ENCODE peak calls at places on chromosomes 3 and 15, in five cellular contexts. L is A549, T is K562, S is endothelial cell of umbilical vein, E is HepG2. H is an unnamed sample.

GRCh38 chr3:149809694-149810093 is 3.3 kb upstream of the RNF13 start:
- DNase-seq in E (no peak), L (no peak), S (no peak), T (no peak), H (no peak)

GRCh38 chr3:10299679-10300078 is 6.9 kb upstream of the GHRL start:
- DNase-seq in E (no peak), L (no peak), T (no peak), S (no peak), H (no peak)

GRCh38 chr15:68606332-68606731 is 27.5 kb downstream of the CORO2B start:
- DNase-seq in S (no peak), E (no peak), L (no peak), T (no peak), H (no peak)

GRCh38 chr15:76168237-76168984 is 108.6 kb downstream of the TMEM266 start:
- DNase-seq in E (no peak), S (no peak), T (peak), L (no peak), H (no peak)

GRCh38 chr3:48716508-48716981 is 476 bp downstream of the IP6K2 start:
- DNase-seq in T (peak), E (no peak), S (peak), L (no peak), H (peak)

GRCh38 chr3:148820885-148821284 is 6.7 kb upstream of the CPB1 start:
- DNase-seq in E (no peak), S (no peak), L (no peak), T (no peak), H (no peak)

GRCh38 chr15:59268980-59269472 is 62.4 kb downstream of the LDHAL6B start:
- DNase-seq in T (no peak), S (no peak), E (no peak), L (no peak), H (no peak)

GRCh38 chr3:15797600-15798303 is at the start of gene ANKRD28:
- DNase-seq in S (peak), L (peak), T (peak), E (peak), H (peak)

GRCh38 chr15:69080203-69080957 is 65.9 kb downstream of the NOX5 start:
- DNase-seq in L (no peak), T (no peak), E (no peak), S (peak), H (no peak)

DNA sequence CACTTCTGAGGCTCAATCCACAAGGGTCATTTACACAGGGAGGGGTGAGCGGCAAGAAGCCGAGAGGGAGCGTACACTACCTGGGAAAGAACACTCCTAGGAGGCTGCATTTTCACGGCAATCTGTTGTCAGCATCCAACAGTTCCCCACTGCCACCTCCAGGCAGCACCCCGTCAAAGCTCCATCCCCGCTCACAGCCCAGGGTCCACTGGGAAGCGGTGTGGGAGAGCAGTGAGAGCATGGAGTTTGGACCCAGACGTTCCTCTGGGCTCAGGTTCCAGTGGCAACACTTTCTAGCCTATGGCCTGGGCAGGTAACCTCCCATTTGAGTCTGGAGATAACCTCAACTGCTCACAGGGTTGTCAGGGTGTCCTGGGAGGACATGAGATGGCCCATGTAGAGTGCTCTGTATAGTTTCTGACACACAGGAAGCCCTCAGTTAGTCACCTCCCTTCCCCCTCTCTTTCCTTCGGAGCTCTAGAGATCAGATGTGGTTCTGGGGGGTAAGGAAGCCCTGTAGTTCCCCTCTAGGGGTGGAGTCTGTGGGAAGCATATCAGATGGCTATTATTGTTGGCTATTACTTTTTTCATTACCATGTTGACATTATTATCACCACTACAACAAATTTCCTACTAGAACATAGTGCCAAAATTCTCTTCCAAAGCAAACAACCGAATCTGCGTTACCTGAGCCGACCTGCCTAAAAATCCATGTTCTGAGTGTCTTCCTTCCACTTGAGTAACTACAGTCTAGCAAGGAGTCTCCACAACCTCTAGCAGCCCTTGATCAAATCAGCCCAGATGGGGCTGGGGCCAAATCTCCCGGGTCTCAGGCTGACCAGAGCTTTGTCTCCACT is 29.1 kb downstream of the RUVBL1 start:
- DNase-seq in T (no peak), L (no peak), S (peak), E (peak), H (no peak)
- TF ChIP-seq CTCF in T (no peak), L (no peak), S (no peak), E (peak), H (no peak)

DNA sequence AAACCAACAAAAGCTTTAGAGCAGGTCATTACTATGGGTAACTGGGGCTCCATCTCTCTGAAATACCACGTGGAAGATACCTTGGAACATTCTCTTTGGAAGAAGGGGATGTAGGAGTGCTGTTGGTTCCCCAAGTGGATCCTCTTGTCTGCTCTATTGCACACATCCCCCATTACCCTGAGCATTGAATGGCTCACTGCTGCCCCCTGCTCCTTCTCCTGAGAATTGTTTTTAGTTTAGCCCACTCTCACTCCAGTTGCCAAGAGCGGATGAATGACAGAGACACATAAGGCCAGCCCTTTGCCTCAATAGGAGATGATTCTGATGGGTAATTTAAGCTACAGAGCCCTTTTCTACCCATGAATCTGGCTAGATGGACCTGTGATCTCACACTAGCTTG is 135.6 kb upstream of the SUCLG2 start:
- DNase-seq in E (peak), S (peak), L (peak), T (peak), H (peak)
- TF ChIP-seq MYC in E (no peak), S (no peak), L (no peak), T (no peak), H (no peak)

GRCh38 chr15:70892002-70892911 is at the start of the genes LRRC49 and THAP10:
- DNase-seq in E (peak), T (peak), L (peak), S (peak), H (peak)

DNA sequence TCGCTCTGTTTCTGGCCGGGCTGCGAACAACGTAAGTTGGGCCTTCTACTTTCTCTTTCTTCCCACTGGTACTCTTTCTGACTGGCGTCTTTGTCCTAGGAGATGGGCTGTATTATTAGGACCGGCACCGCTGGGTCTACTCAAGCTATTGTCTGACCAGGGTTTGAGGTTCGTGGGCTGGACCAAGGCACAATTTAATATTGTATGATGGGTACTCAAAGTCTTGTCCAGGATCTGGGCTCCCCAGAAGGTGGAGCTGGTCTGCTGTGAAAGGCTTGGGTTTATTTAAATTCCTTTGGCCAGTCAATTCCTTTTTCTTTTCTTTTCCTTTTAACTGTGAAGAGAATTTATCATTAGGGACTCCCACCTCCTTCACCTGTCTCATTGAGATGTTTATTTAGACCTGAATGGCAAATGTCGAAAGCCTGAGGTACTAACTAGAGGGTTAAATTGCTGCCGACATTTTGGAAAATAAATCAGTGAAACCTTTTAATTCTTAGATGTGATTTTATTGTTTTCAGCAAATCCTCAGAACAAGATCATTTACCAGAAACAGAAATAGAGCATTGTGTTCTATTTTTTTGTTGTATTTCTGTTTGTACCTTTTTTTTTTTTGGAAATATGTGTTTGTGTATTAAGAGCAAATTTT is 410 bp downstream of the LRRC49 start:
- DNase-seq in E (peak), T (no peak), S (peak), L (peak), H (peak)
- TF ChIP-seq CTCF in E (no peak), T (no peak), S (peak), L (peak), H (peak)

GRCh38 chr15:82297546-82297945 is 34.9 kb downstream of the SAXO2 start:
- DNase-seq in S (no peak), T (no peak), L (peak), E (no peak), H (no peak)

GRCh38 chr15:82298032-82298431 is 35.4 kb downstream of the SAXO2 start:
- DNase-seq in T (no peak), L (no peak), E (no peak), S (no peak), H (no peak)

GRCh38 chr15:82298520-82298919 is 35.9 kb downstream of the SAXO2 start:
- DNase-seq in L (no peak), T (no peak), E (no peak), S (no peak), H (no peak)

DNA sequence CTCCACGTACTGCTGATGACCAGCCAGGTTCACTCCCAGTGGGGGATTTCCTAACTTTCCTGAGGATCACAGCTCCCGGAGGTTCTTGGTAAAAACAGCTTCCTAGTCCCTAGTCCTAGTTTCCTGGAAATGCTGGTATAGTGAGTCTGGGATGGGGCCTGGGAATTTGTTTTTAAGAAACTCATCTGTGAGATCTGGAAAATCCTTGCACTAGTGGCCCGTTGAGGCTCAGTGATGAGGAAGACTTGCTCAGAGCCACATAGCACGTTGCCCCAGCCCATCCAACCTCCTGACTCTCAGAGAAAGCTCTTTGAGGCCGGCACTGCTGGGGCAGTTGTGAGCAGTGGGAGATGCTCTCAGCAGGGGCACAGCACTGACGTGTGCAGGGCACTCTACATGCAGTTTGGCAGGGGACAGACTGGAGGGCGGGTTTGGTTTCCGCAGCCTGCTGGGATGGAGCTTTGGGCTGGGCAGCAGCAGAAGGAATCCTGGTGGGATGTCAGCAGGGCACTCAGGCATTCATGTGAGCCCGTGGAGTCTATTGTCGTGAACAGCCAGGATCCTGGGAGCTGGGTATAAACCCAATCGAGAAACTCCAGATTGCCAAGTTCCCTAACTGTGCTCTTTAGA is 31.6 kb downstream of the SAXO2 start:
- DNase-seq in E (no peak), S (no peak), L (no peak), T (no peak), H (no peak)
- TF ChIP-seq MYC in E (no peak), S (no peak), L (no peak), T (no peak), H (no peak)

DNA sequence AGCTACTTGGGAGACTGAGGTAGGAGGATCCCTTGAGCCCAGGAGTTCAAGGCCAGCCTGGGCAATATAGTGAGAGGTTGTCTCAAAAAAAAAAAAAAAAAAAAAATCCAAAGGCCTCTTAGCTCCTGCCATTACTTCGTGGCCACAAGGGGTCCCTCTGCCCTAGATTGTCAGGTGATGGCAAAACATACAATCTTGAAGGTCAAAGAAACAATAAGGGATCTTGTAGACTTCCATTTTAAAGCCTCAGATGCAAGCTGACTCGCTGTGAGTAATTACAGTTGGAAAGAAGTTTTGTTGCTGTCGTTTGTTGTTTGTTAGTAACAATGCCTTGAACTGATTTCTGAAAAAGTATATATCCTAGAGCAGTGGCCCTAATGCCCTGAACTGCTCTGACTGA is 55.9 kb upstream of the PLCL2 start:
- DNase-seq in S (peak), T (peak), L (peak), E (no peak), H (peak)
- TF ChIP-seq CTCF in S (peak), T (peak), L (peak), E (no peak), H (peak)

GRCh38 chr3:18830087-18830486 is 318.2 kb upstream of the KCNH8 start:
- DNase-seq in T (no peak), E (no peak), L (no peak), S (no peak), H (peak)
- TF ChIP-seq MYC in T (no peak), E (no peak), L (no peak), S (no peak), H (peak)

GRCh38 chr15:72342385-72342784 is 22.4 kb upstream of the CELF6 start:
- DNase-seq in T (no peak), L (peak), S (peak), E (peak), H (peak)
- TF ChIP-seq CTCF in T (peak), L (peak), S (peak), E (peak), H (peak)

DNA sequence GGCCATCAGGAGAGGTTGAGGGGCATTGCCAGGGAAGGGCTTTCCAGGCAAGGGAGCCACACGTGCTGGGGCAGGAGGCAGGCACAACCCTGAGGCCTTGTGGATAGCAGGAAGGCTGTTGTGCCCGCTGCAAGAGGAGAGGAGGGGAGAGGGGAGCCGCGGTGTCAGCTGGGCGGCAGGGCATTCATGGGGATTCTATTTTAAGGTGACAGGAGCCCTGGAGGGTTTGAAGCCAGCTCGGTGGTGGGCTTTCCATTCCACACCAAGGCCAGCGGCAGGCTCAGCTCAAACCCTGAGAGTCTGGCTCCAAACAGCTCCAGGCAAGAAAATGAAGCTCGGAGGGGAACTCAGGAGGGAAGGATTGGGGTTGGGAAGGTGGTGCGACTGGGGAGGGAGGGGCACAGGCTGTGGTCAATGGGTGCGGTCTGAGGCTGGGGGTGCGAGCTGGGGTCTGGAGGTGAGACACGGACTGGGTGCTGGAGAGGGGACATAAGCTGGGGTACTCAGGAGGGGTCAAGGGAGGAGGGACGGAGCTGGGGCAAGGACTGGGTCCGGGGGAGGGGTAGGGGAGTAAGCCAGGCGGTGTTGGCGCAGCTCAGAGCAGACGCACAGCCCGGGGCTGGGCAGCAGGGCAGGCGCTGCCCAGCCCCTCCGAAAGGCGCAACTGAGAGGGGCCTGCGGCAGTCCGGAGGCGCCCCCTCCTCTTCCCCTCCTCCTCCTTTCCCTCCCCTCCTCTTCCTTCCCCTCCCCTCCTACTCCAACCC is 43.4 kb downstream of the TPRA1 start:
- DNase-seq in S (no peak), T (no peak), E (no peak), L (no peak), H (no peak)
- TF ChIP-seq MYC in S (no peak), T (no peak), E (no peak), L (no peak), H (no peak)

H was measured in NB4.